ENCODE peak calls at places on chromosomes 2 and 18, in seven cellular contexts. One of them, this sample, is unnamed.

GRCh38 chr2:43874776-43875451 is 36.1 kb downstream of the ABCG8 start:
- DNase-seq in gastrocnemius medialis: no peak
- DNase-seq in body of pancreas: no peak
- DNase-seq in tibial nerve: no peak
- DNase-seq in ovary: no peak
- DNase-seq in A549: no peak
- DNase-seq in HepG2: no peak
- DNase-seq in this sample: no peak

GRCh38 chr2:66582975-66583842 is 148.3 kb downstream of the MEIS1 start:
- DNase-seq in gastrocnemius medialis: no peak
- DNase-seq in body of pancreas: peak
- DNase-seq in tibial nerve: no peak
- DNase-seq in ovary: peak
- DNase-seq in A549: no peak
- DNase-seq in HepG2: no peak
- DNase-seq in this sample: no peak

GRCh38 chr2:170425291-170425751 is 247.4 kb downstream of the MYO3B start:
- DNase-seq in gastrocnemius medialis: no peak
- DNase-seq in body of pancreas: no peak
- DNase-seq in tibial nerve: no peak
- DNase-seq in ovary: no peak
- DNase-seq in A549: no peak
- DNase-seq in HepG2: peak
- DNase-seq in this sample: no peak

GRCh38 chr18:56221195-56222065 is 417.0 kb downstream of the TXNL1 start:
- DNase-seq in gastrocnemius medialis: no peak
- DNase-seq in body of pancreas: peak
- DNase-seq in tibial nerve: no peak
- DNase-seq in ovary: no peak
- DNase-seq in A549: no peak
- DNase-seq in HepG2: no peak
- DNase-seq in this sample: no peak

GRCh38 chr18:31070206-31070605 is 27.7 kb upstream of the DSC3 start:
- DNase-seq in gastrocnemius medialis: no peak
- DNase-seq in body of pancreas: no peak
- DNase-seq in tibial nerve: no peak
- DNase-seq in ovary: no peak
- DNase-seq in A549: no peak
- DNase-seq in HepG2: no peak
- DNase-seq in this sample: no peak

GRCh38 chr2:127219716-127220090 is 396 bp downstream of the CYP27C1 start:
- DNase-seq in gastrocnemius medialis: no peak
- DNase-seq in body of pancreas: no peak
- DNase-seq in tibial nerve: no peak
- DNase-seq in ovary: peak
- DNase-seq in A549: no peak
- DNase-seq in HepG2: no peak
- DNase-seq in this sample: no peak

GRCh38 chr2:218436992-218437391 is 18.1 kb downstream of the VIL1 start:
- DNase-seq in gastrocnemius medialis: no peak
- DNase-seq in body of pancreas: no peak
- DNase-seq in tibial nerve: no peak
- DNase-seq in ovary: no peak
- DNase-seq in A549: no peak
- DNase-seq in HepG2: no peak
- DNase-seq in this sample: no peak

GRCh38 chr2:136013962-136014361 is 28.5 kb upstream of the DARS1 start:
- DNase-seq in gastrocnemius medialis: no peak
- DNase-seq in body of pancreas: no peak
- DNase-seq in tibial nerve: no peak
- DNase-seq in ovary: no peak
- DNase-seq in A549: no peak
- DNase-seq in HepG2: peak
- DNase-seq in this sample: no peak

GRCh38 chr2:96436416-96436815 is 68.7 kb downstream of the NEURL3 start:
- DNase-seq in gastrocnemius medialis: no peak
- DNase-seq in body of pancreas: no peak
- DNase-seq in tibial nerve: no peak
- DNase-seq in ovary: no peak
- DNase-seq in A549: no peak
- DNase-seq in HepG2: no peak
- DNase-seq in this sample: no peak

DNA sequence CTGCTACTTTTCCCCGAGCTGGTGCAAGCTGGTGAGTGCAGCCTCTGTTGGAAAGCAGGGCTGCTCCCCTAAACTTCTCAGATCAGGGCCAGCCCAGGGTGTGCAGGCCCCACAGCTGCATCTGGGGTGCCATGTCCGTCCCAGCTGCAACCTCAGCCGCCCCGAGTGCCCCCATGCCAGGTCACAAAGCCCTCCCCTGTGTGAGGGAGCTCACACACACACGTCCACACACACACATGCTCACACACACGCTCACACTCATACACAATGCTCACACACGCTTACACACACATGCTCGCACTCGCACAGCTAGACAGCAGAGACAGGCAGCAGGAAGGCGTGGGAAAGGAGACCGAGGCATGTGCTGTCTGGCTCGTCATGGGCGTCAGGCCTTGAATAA is 55.4 kb downstream of the ADI1 start:
- DNase-seq in gastrocnemius medialis: peak
- DNase-seq in body of pancreas: no peak
- DNase-seq in tibial nerve: no peak
- DNase-seq in ovary: no peak
- DNase-seq in A549: no peak
- DNase-seq in HepG2: no peak
- DNase-seq in this sample: no peak
- TF ChIP-seq POLR2A in gastrocnemius medialis: no peak
- TF ChIP-seq POLR2A in body of pancreas: no peak
- TF ChIP-seq POLR2A in tibial nerve: no peak
- TF ChIP-seq POLR2A in ovary: no peak
- TF ChIP-seq POLR2A in A549: no peak
- TF ChIP-seq POLR2A in HepG2: no peak
- TF ChIP-seq POLR2A in this sample: no peak

DNA sequence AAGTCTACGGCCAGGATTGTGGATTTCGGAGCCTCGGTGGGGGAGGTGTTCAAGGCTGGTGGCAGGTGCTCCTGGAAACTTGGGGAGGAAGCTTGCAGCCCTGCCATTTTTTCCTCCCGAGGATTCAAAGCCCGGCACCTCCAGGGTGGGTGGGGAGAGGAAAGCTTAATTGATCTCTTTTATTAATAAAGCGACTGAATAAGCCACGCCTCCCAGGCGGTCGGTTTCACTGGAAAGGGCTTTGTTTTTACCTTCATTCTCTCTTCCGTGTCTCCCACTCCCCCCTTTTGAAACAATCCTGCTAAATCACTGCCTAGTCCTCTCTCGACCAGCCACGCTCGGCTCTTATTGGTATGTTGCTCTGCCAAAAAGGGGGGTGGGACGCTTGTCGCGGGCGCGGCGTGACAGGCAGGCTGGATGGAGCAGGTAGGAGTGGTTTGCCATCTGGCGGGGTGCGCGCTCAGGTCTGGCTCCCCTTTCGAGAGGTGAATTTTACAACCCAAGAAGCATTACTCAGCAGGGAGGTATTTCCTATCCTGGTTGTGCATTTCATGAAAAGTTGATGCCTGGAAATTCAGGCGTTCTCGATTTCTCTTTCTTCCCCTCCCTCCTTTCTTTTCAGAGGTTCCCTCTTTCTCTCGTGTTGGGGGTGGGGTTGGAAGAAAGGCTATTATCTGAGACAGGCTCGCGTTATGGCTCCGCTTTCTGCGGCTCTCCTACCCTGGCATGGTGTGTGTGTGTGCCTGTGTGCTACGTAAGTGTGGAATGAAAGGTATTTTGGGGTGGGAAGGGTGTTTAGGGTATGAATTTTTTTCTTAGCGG is 1.4 kb downstream of the NEDD4L start:
- DNase-seq in gastrocnemius medialis: no peak
- DNase-seq in body of pancreas: peak
- DNase-seq in tibial nerve: no peak
- DNase-seq in ovary: peak
- DNase-seq in A549: peak
- DNase-seq in HepG2: peak
- DNase-seq in this sample: peak
- TF ChIP-seq CTCF in gastrocnemius medialis: no peak
- TF ChIP-seq CTCF in body of pancreas: no peak
- TF ChIP-seq CTCF in tibial nerve: no peak
- TF ChIP-seq CTCF in ovary: no peak
- TF ChIP-seq CTCF in A549: no peak
- TF ChIP-seq CTCF in HepG2: peak
- TF ChIP-seq CTCF in this sample: no peak

GRCh38 chr2:101327863-101328394 is 19.4 kb upstream of the RNF149 start:
- DNase-seq in gastrocnemius medialis: no peak
- DNase-seq in body of pancreas: peak
- DNase-seq in tibial nerve: no peak
- DNase-seq in ovary: no peak
- DNase-seq in A549: no peak
- DNase-seq in HepG2: no peak
- DNase-seq in this sample: no peak

GRCh38 chr2:101329026-101329425 is 20.5 kb upstream of the RNF149 start:
- DNase-seq in gastrocnemius medialis: no peak
- DNase-seq in body of pancreas: no peak
- DNase-seq in tibial nerve: no peak
- DNase-seq in ovary: no peak
- DNase-seq in A549: no peak
- DNase-seq in HepG2: no peak
- DNase-seq in this sample: no peak

GRCh38 chr2:101331202-101331601 is 22.7 kb upstream of the RNF149 start:
- DNase-seq in gastrocnemius medialis: no peak
- DNase-seq in body of pancreas: no peak
- DNase-seq in tibial nerve: no peak
- DNase-seq in ovary: no peak
- DNase-seq in A549: no peak
- DNase-seq in HepG2: no peak
- DNase-seq in this sample: no peak

GRCh38 chr2:101330253-101330921 is 21.9 kb upstream of the RNF149 start:
- DNase-seq in gastrocnemius medialis: no peak
- DNase-seq in body of pancreas: peak
- DNase-seq in tibial nerve: no peak
- DNase-seq in ovary: no peak
- DNase-seq in A549: no peak
- DNase-seq in HepG2: peak
- DNase-seq in this sample: peak

DNA sequence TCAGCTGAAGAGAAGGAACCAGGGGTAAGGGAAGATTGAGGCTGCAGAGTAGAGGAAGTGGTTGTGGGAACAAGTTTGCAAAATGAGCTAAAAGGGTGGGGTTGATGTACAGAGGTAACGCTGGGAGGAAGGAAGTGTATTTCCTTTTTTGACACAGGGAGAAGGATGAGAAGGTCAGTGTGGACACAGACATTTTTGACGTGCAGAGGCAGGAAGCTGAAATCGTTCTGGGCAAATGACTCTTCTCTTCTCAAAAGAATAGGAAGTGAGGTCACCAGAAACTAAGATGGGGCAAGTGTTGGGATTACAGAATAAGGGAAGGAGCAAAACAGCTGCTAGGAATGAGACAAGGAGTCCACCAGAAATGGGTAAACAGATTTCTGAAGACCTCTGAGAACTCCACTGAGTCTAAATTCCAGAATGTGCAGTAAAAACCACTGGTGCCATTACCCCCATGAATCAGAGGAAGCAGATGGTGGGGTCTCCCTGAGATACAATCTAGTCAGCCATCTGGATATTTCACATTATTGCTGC is 20.0 kb upstream of the RNF149 start:
- DNase-seq in gastrocnemius medialis: peak
- DNase-seq in body of pancreas: no peak
- DNase-seq in tibial nerve: peak
- DNase-seq in ovary: no peak
- DNase-seq in A549: no peak
- DNase-seq in HepG2: no peak
- DNase-seq in this sample: peak
- TF ChIP-seq POLR2A in gastrocnemius medialis: no peak
- TF ChIP-seq POLR2A in body of pancreas: no peak
- TF ChIP-seq POLR2A in tibial nerve: no peak
- TF ChIP-seq POLR2A in ovary: no peak
- TF ChIP-seq POLR2A in A549: no peak
- TF ChIP-seq POLR2A in HepG2: no peak
- TF ChIP-seq POLR2A in this sample: no peak

GRCh38 chr2:50318147-50318546 is 713.8 kb downstream of the NRXN1 start:
- DNase-seq in gastrocnemius medialis: no peak
- DNase-seq in body of pancreas: no peak
- DNase-seq in tibial nerve: no peak
- DNase-seq in ovary: no peak
- DNase-seq in A549: no peak
- DNase-seq in HepG2: no peak
- DNase-seq in this sample: no peak
- TF ChIP-seq CTCF in gastrocnemius medialis: no peak
- TF ChIP-seq CTCF in body of pancreas: no peak
- TF ChIP-seq CTCF in tibial nerve: no peak
- TF ChIP-seq CTCF in ovary: no peak
- TF ChIP-seq CTCF in A549: no peak
- TF ChIP-seq CTCF in HepG2: no peak
- TF ChIP-seq CTCF in this sample: no peak